ENCODE peak calls at places on chromosomes 1 and 21, in eight cellular contexts. K, M, X, J, Z, C, Q and O are unnamed samples. For H3K4me1, the result is how much of the 10 kb centered on the place peaks cover.

GRCh38 chr1:115496904-115497527 is 144.8 kb upstream of the VANGL1 start:
- DNase-seq in C (no peak), Z (no peak), J (no peak), M (no peak), Q (peak), X (no peak), K (no peak), O (no peak)

GRCh38 chr21:15679630-15680029 is 50.2 kb upstream of the USP25 start:
- DNase-seq in X (no peak), K (no peak), Q (no peak), Z (no peak), J (no peak), C (no peak), M (no peak), O (no peak)

GRCh38 chr1:58702766-58703165 is 2.9 kb upstream of the MYSM1 start:
- DNase-seq in X (no peak), Z (no peak), Q (no peak), M (no peak), K (no peak), C (no peak), J (no peak), O (no peak)

GRCh38 chr1:236451796-236452373 is 57.8 kb downstream of the EDARADD start:
- DNase-seq in Q (peak), Z (peak), X (no peak), M (peak), K (peak), C (peak), J (peak), O (no peak)

GRCh38 chr1:10782491-10783244 is 13.8 kb downstream of the CASZ1 start:
- DNase-seq in C (no peak), Q (no peak), K (no peak), Z (no peak), J (no peak), X (no peak), M (peak), O (no peak)

GRCh38 chr1:167052389-167052788 is 37.8 kb downstream of the GPA33 start:
- DNase-seq in J (peak), C (peak), Z (no peak), M (peak), K (peak), Q (no peak), X (no peak), O (no peak)

GRCh38 chr1:113946668-113947387 is 17.7 kb downstream of the HIPK1 start:
- DNase-seq in Z (no peak), K (peak), M (peak), C (no peak), Q (no peak), J (no peak), X (no peak), O (no peak)

GRCh38 chr1:230231739-230232075 is 164.7 kb downstream of the GALNT2 start:
- DNase-seq in J (no peak), Z (peak), Q (no peak), M (no peak), C (no peak), K (peak), X (peak), O (peak)

GRCh38 chr1:91745649-91746383 is 140.1 kb downstream of the TGFBR3 start:
- DNase-seq in J (no peak), X (no peak), M (no peak), Q (no peak), Z (no peak), K (no peak), C (no peak), O (no peak)

GRCh38 chr1:11594222-11594621 is 60.0 kb downstream of the FBXO2 start:
- DNase-seq in K (peak), Q (no peak), Z (no peak), C (no peak), J (peak), X (no peak), M (peak), O (no peak)

GRCh38 chr1:56516539-56517252 is 62.7 kb downstream of the PLPP3 start:
- DNase-seq in X (no peak), K (no peak), Z (no peak), J (peak), C (peak), M (no peak), Q (no peak), O (peak)

DNA sequence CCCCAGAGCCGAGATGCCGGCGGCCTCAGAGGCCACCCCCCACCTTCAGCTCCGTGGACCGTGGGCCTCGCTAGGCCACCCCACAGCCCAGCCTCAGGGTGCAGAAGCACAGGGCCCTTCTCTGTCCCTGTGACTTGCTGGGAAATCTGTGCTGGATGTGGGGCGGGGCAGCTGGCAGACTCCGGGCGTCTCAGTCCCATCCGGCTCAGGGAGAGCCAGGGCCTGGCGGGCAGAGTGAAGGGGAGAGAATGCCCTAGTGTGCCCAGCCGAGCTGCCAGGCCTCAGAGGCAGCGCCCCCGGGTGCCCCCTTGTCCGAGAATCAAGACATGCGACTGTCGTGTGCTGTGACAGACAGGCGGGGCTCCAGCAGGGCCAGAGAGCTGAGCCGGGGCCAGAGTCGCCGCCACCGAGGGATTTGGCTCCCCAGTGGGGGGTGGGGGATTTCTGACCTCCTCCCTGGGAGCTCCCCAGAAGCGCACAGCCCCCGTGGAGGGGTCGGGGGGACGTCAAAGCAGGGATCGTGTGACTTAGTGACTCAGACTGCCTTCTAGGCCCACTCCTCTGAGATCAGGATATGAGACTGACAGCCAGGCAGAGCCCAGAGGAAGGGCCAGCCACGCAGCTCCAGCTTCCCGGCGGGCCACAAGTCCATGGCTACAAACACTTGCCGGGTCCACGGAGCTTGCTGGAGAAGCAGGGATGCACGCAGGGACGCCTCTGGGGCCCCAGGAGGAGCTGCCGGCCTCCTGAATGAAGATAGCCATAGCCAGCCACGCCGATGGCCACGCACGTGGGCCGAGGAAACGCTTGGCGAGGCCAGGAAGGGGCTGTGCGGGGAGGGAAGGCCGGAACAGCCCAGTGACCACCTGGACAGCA is 11.9 kb downstream of the COL6A1 start:
- DNase-seq in Z (no peak), C (no peak), Q (no peak), X (peak), M (no peak), K (no peak), J (peak), O (peak)
- H3K4me1 ChIP-seq in Z (under half), C (under half), Q (under half), X (under half), M (under half), K (under half), J (under half), O (under half)

GRCh38 chr1:100353073-100353801 is 931 bp downstream of the CDC14A start:
- DNase-seq in C (peak), M (peak), Z (peak), K (no peak), X (peak), Q (peak), J (no peak), O (peak)

GRCh38 chr1:100352267-100353072 is at the start of gene CDC14A:
- DNase-seq in C (peak), Z (peak), J (peak), X (peak), K (peak), M (peak), Q (peak), O (peak)

GRCh38 chr1:100358210-100358609 is 5.9 kb downstream of the CDC14A start:
- DNase-seq in M (peak), K (peak), J (no peak), Z (peak), Q (no peak), C (peak), X (no peak), O (no peak)

GRCh38 chr1:100353988-100354387 is 1.7 kb downstream of the CDC14A start:
- DNase-seq in C (peak), X (no peak), Q (peak), Z (peak), J (no peak), M (peak), K (peak), O (no peak)

GRCh38 chr1:100354971-100355394 is 2.7 kb downstream of the CDC14A start:
- DNase-seq in X (no peak), J (no peak), K (peak), Z (peak), Q (no peak), M (peak), C (peak), O (peak)
- H3K4me1 ChIP-seq in X (under half), J (under half), K (under half), Z (half or more), Q (under half), M (half or more), C (under half), O (under half)

DNA sequence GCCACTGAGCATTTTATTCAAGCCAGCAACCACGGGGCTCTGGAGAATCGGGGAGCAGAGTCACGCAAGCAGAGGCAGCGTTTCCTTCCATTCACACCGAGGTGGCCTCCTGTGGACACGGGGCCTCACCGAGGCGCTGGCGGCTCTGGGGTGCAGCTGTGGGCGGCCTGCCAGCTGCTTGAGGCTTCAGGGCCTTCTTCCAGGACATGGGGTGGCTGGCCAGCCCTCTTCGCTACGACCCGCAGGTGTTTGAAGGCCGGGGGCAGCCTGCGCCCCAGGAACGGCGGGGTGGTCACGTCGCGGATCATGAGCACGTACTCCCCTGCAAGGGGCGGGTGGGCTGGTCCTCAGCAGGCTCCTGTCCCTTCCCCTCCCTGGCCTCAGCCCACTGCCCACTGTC is 70.1 kb downstream of the MORN1 start:
- DNase-seq in C (no peak), Q (no peak), K (no peak), Z (no peak), J (no peak), M (no peak), X (no peak), O (no peak)
- H3K4me1 ChIP-seq in C (under half), Q (under half), K (under half), Z (under half), J (under half), M (under half), X (under half), O (under half)

GRCh38 chr1:6922096-6922931 is 137.1 kb downstream of the CAMTA1 start:
- DNase-seq in J (no peak), Q (no peak), X (peak), M (peak), K (no peak), C (no peak), Z (no peak), O (no peak)
- H3K4me1 ChIP-seq in J (under half), Q (under half), X (under half), M (under half), K (under half), C (under half), Z (under half), O (under half)

DNA sequence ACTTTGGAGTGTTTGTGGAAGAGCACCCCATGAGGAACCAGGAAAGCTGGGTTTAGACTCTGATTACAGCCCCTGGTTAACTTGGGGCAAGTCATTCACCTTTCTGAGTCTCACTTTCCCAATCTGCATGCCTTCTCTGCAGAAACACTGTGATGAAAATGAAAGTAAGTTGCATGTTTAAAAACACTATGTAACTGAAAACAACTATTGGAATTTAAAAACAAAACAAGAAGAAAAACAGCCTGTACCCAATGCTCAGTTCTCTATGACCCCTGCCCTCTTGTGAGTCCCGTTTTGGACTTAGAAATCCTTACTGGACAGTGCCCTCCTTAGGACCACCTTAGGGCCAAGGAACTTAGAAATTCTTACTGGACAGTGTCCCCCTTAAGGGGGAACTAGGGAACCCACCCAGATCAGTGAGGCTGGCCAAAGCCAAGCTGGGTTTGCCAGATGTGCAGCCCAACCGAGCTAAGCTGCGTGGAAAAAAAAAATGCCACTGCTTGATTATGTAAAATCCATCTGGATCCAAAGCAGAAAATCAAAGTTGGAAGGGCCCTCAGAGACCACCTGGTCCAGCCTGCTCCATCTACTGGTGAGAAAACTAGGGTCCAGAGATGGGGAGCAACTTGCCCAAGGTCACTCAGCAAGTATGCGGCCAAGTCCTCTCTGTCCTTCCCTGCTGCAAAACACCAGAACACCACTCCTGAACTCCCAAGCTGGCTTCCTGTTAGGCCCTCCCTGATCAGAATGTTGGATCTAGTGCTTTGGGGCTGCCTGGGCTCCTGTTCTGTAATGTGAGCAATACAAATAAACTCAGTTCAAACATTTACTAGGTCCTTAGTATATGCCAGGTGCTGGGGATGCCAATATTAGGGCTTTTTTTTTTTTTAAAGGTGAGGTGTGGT is 77.7 kb downstream of the MRPL37 start:
- DNase-seq in J (no peak), Z (peak), X (peak), Q (peak), K (no peak), M (no peak), C (no peak), O (no peak)
- H3K4me1 ChIP-seq in J (under half), Z (under half), X (under half), Q (half or more), K (under half), M (under half), C (under half), O (half or more)

DNA sequence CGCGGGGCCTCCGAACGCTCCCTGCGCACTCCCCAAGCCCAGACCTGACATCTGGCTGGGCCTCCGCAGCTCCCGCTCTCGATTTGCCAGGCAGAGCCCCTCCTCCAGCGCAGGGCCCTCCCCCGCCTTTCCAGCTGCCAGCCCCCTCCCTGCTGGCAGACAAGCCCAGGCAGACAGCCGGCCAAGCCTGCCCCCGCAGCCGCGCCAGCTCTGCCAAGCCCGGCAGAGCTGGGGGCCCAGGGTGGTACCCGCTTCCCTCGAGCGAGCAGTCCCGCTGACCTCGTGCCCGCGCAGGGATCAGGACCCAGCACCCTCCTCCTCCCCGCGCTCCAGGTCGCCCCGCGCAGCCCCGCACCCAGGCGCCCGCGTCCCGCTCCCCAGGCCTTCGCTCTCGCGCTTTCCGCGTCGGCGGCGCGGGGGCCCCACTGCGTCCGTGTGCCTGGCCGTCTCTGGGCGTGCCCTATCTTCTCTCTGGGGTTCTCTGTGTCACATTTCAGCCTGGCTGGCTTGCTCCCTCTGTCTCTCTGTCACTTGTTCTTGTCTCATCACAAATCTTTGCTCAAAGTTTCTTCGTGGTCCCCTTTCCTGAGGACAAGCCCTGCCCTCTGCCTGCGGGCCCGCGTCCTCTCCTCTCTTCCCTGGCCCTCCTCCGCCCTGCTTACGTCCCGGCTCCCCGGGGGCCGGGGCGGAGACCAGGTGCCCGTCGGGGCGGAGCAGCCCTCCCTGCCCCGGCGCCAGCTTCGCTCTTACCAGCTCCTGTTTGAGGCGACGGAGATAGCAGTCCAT is 566 bp downstream of the INKA2 start:
- DNase-seq in Z (peak), J (peak), K (peak), X (peak), Q (peak), C (peak), M (peak), O (peak)
- H3K4me1 ChIP-seq in Z (under half), J (under half), K (under half), X (under half), Q (half or more), C (under half), M (under half), O (under half)

GRCh38 chr1:53142226-53142853 is at the start of gene SLC1A7:
- DNase-seq in Q (no peak), M (peak), J (no peak), C (no peak), X (no peak), K (no peak), Z (no peak), O (no peak)

GRCh38 chr1:53140451-53140850 is 2.0 kb downstream of the SLC1A7 start:
- DNase-seq in M (no peak), Z (no peak), X (no peak), J (no peak), Q (no peak), K (no peak), C (no peak), O (no peak)

GRCh38 chr1:53143527-53143926 is 1.1 kb upstream of the SLC1A7 start:
- DNase-seq in Z (no peak), M (no peak), X (no peak), J (no peak), C (no peak), Q (no peak), K (no peak), O (no peak)

GRCh38 chr1:53139911-53140310 is 2.5 kb downstream of the SLC1A7 start:
- DNase-seq in J (no peak), Z (no peak), Q (peak), K (no peak), M (no peak), X (no peak), C (no peak), O (no peak)

DNA sequence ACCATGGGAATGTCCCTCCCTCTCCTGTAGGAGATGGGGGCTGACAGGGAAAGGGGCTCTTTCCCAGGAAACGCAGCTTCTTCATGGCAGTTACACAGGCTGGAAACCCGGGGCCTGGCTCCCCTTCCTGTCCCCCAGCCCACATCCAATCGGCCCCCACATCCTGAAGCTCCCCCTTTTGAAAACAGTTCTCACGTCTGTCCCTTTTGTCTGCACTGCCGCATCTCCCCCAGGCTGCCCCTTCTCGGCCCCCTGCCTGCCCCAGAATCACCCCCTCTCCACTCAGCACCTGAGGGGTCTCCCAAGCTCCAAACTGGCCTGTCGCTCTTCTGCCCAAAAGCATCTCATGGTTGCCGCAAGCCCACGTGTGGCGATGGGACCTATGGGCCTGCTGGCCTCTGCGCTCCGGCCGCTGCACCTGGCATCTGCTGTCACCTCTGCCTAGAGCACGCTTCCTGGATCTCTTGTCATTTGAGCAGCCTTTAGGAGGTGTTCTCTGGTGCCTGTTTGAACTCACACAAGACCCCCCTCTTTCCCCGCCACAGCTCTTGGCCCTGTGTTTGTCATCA is 867 bp downstream of the SLC1A7 start:
- DNase-seq in C (no peak), X (no peak), Z (no peak), J (no peak), M (no peak), K (no peak), Q (no peak), O (no peak)
- H3K4me1 ChIP-seq in C (under half), X (under half), Z (under half), J (under half), M (under half), K (under half), Q (under half), O (under half)

GRCh38 chr1:231534703-231535159 is 6.3 kb downstream of the TSNAX start:
- DNase-seq in K (no peak), Q (no peak), M (no peak), X (no peak), J (no peak), C (no peak), Z (no peak), O (no peak)
- H3K4me1 ChIP-seq in K (under half), Q (under half), M (under half), X (under half), J (under half), C (under half), Z (under half), O (under half)

GRCh38 chr1:180229483-180230415 is at the start of gene LHX4:
- DNase-seq in C (peak), J (peak), Z (peak), Q (peak), X (no peak), M (peak), K (peak), O (no peak)

GRCh38 chr1:180228648-180229482 is 1.2 kb upstream of the LHX4 start:
- DNase-seq in K (peak), M (peak), C (no peak), Q (no peak), X (no peak), Z (peak), J (no peak), O (peak)

GRCh38 chr1:180230791-180231505 is 884 bp downstream of the LHX4 start:
- DNase-seq in Q (peak), C (no peak), K (peak), X (no peak), M (peak), J (peak), Z (peak), O (no peak)

GRCh38 chr1:180231506-180232420 is 1.7 kb downstream of the LHX4 start:
- DNase-seq in Q (peak), M (peak), Z (peak), K (peak), X (no peak), C (peak), J (peak), O (no peak)

GRCh38 chr1:180230416-180230790 is 339 bp downstream of the LHX4 start:
- DNase-seq in K (no peak), Q (peak), M (peak), X (no peak), C (no peak), Z (peak), J (no peak), O (no peak)
- H3K4me1 ChIP-seq in K (under half), Q (under half), M (under half), X (under half), C (under half), Z (half or more), J (under half), O (under half)